ENCODE peak calls at places on chromosome 13, in five cellular contexts. Z, M, O, R and L are unnamed samples.

GRCh38 chr13:35787937-35788336 is 311.4 kb upstream of the MAB21L1 start:
- DNase-seq in Z (no peak), M (no peak), O (no peak), R (peak), L (no peak)

GRCh38 chr13:103961129-103961528 is 894.9 kb upstream of the SLC10A2 start:
- DNase-seq in Z (no peak), M (no peak), O (no peak), R (no peak), L (no peak)

GRCh38 chr13:99075268-99076191 is 97.7 kb upstream of the DOCK9 start:
- DNase-seq in Z (no peak), M (no peak), O (no peak), R (no peak), L (no peak)

GRCh38 chr13:32019612-32020233 is 11.9 kb upstream of the FRY start:
- DNase-seq in Z (peak), M (peak), O (no peak), R (peak), L (peak)

GRCh38 chr13:101258071-101258470 is 158.2 kb downstream of the NALCN start:
- DNase-seq in Z (no peak), M (peak), O (peak), R (peak), L (peak)

GRCh38 chr13:79560954-79561353 is 80.0 kb downstream of the NDFIP2 start:
- DNase-seq in Z (no peak), M (no peak), O (no peak), R (no peak), L (no peak)

GRCh38 chr13:75771818-75772217 is 135.7 kb downstream of the LMO7 start:
- DNase-seq in Z (no peak), M (peak), O (no peak), R (peak), L (peak)

GRCh38 chr13:112333756-112334543 is 42.2 kb upstream of the SPACA7 start:
- DNase-seq in Z (no peak), M (no peak), O (no peak), R (no peak), L (no peak)

GRCh38 chr13:79770056-79770455 is 289.1 kb downstream of the NDFIP2 start:
- DNase-seq in Z (no peak), M (no peak), O (no peak), R (no peak), L (no peak)

GRCh38 chr13:82800391-82800790 is 1081.9 kb downstream of the SLITRK1 start:
- DNase-seq in Z (no peak), M (no peak), O (no peak), R (no peak), L (peak)

GRCh38 chr13:32041429-32041828 is 9.9 kb downstream of the FRY start:
- DNase-seq in Z (no peak), M (no peak), O (no peak), R (no peak), L (no peak)

GRCh38 chr13:93227280-93227905 is 786 bp downstream of the GPC6 start:
- DNase-seq in Z (no peak), M (peak), O (peak), R (peak), L (no peak)

GRCh38 chr13:79525458-79525857 is 44.5 kb downstream of the NDFIP2 start:
- DNase-seq in Z (no peak), M (no peak), O (no peak), R (peak), L (no peak)

GRCh38 chr13:40189885-40190655 is 476.4 kb downstream of the FOXO1 start:
- DNase-seq in Z (no peak), M (no peak), O (no peak), R (no peak), L (no peak)

GRCh38 chr13:107222619-107223018 is 654.7 kb upstream of the ARGLU1 start:
- DNase-seq in Z (no peak), M (no peak), O (no peak), R (no peak), L (no peak)

GRCh38 chr13:62879071-62879470 is 1463.4 kb upstream of the PCDH20 start:
- DNase-seq in Z (no peak), M (peak), O (no peak), R (peak), L (peak)

GRCh38 chr13:25217023-25217909 is 45.2 kb upstream of the AMER2 start:
- DNase-seq in Z (no peak), M (peak), O (no peak), R (peak), L (no peak)

GRCh38 chr13:93558637-93559036 is 332.0 kb downstream of the GPC6 start:
- DNase-seq in Z (no peak), M (no peak), O (no peak), R (no peak), L (no peak)

GRCh38 chr13:50224534-50224933 is 209.3 kb downstream of the KCNRG start:
- DNase-seq in Z (no peak), M (peak), O (no peak), R (peak), L (no peak)

GRCh38 chr13:68984688-68985319 is 1122.8 kb upstream of the ATXN8OS start:
- DNase-seq in Z (no peak), M (no peak), O (peak), R (no peak), L (no peak)

GRCh38 chr13:59346861-59347470 is 816.8 kb downstream of the DIAPH3 start:
- DNase-seq in Z (peak), M (no peak), O (no peak), R (no peak), L (no peak)

GRCh38 chr13:77859450-77859849 is 59.2 kb downstream of the EDNRB start:
- DNase-seq in Z (peak), M (peak), O (peak), R (peak), L (no peak)

GRCh38 chr13:109026266-109026665 is 396.9 kb downstream of the MYO16 start:
- DNase-seq in Z (no peak), M (no peak), O (no peak), R (no peak), L (no peak)

GRCh38 chr13:93620366-93620765 is 393.8 kb downstream of the GPC6 start:
- DNase-seq in Z (no peak), M (no peak), O (no peak), R (no peak), L (no peak)

GRCh38 chr13:28560612-28561011 is 65.7 kb upstream of the FLT1 start:
- DNase-seq in Z (no peak), M (no peak), O (no peak), R (no peak), L (no peak)

GRCh38 chr13:28558567-28558966 is 63.6 kb upstream of the FLT1 start:
- DNase-seq in Z (no peak), M (no peak), O (no peak), R (no peak), L (no peak)

GRCh38 chr13:28558126-28558525 is 63.2 kb upstream of the FLT1 start:
- DNase-seq in Z (no peak), M (peak), O (no peak), R (peak), L (peak)

GRCh38 chr13:28559636-28560259 is 64.8 kb upstream of the FLT1 start:
- DNase-seq in Z (no peak), M (no peak), O (no peak), R (no peak), L (no peak)

DNA sequence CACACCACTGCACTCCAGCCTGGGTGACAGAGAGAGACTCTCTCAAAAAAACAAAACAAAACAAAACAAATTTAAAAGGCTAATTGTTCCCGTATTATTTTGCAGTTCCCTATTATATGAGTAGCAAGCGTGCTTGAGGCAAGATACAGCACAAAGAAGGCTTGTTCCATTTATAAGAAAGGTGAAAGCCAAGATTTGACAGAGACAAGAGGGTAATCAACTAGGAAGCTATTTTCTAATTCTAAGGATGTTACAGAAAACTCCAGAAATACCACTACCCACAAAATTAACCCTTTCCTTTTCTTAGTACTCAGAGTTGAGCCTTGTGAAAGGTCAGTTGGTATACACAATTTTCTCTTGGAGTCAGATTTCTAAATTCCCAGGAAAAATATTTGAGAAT is 62.8 kb upstream of the FLT1 start:
- DNase-seq in Z (no peak), M (no peak), O (no peak), R (no peak), L (peak)
- H3K4me3 ChIP-seq in Z (no peak), M (no peak), O (no peak), R (no peak), L (no peak)

GRCh38 chr13:74134777-74135305 is 637 bp upstream of the KLF12 start:
- DNase-seq in Z (peak), M (no peak), O (no peak), R (no peak), L (no peak)
- H3K4me3 ChIP-seq in Z (peak), M (peak), O (peak), R (peak), L (peak)

DNA sequence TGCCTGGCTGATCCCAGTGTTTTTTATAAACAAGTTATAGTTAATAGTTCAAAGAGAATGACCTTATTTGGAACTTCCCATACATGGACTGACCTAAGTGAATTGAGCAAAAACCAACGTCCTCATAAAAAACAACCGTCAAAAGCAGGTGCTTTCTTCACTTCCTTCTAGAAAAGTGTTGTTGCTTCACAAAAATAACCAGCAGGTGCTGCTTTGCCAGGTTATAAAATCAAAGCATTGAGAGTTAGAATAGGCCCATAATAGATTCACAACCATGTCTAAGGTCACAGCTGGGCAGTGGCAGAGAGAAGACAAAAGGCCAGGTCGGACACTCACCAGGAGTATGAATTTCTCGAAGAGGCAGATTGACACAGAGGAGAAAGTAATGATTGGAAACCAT is 9.5 kb downstream of the RUBCNL start:
- DNase-seq in Z (no peak), M (no peak), O (no peak), R (no peak), L (no peak)
- H3K4me3 ChIP-seq in Z (no peak), M (no peak), O (no peak), R (no peak), L (no peak)

GRCh38 chr13:110702591-110703526 is 3.1 kb downstream of the CARS2 start:
- DNase-seq in Z (no peak), M (peak), O (peak), R (peak), L (no peak)
- H3K4me3 ChIP-seq in Z (no peak), M (no peak), O (peak), R (no peak), L (no peak)

GRCh38 chr13:46160474-46161066 is 21.4 kb downstream of the LCP1 start:
- DNase-seq in Z (peak), M (peak), O (no peak), R (peak), L (peak)
- H3K4me3 ChIP-seq in Z (no peak), M (no peak), O (no peak), R (no peak), L (no peak)